ENCODE peak calls at places on chromosomes 7 and 10, in ten cellular contexts. C, D, M, G, Z, X, F, V, W and K are unnamed samples.

GRCh38 chr10:102400061-102400460 is 4.6 kb downstream of the NFKB2 start:
- DNase-seq in C (no peak), D (no peak), M (no peak), G (no peak), Z (no peak), X (no peak), F (no peak), V (no peak), W (no peak), K (peak; percentile 73)

GRCh38 chr10:61804414-61804813 is 97.1 kb upstream of the ARID5B start:
- DNase-seq in C (no peak), D (no peak), M (no peak), G (no peak), Z (no peak), X (no peak), F (no peak), V (no peak), W (no peak), K (no peak)

GRCh38 chr10:47289921-47290320 is 10.1 kb upstream of the GDF10 start:
- DNase-seq in C (peak; percentile 29), D (no peak), M (no peak), G (no peak), Z (no peak), X (no peak), F (no peak), V (no peak), W (no peak), K (no peak)

GRCh38 chr7:5283421-5284303 is 919 bp downstream of the SLC29A4 start:
- DNase-seq in C (no peak), D (peak; percentile 36), M (peak; percentile 9), G (no peak), Z (no peak), X (no peak), F (no peak), V (no peak), W (no peak), K (no peak)

GRCh38 chr7:3301831-3302618 is 973 bp downstream of the SDK1 start:
- DNase-seq in C (peak; percentile 67), D (peak; percentile 9), M (peak; percentile 18), G (no peak), Z (peak; percentile 89), X (no peak), F (no peak), V (no peak), W (no peak), K (peak; percentile 88)

GRCh38 chr7:112905413-112905812 is 115.2 kb upstream of the TMEM168 start:
- DNase-seq in C (no peak), D (no peak), M (no peak), G (no peak), Z (no peak), X (no peak), F (no peak), V (no peak), W (no peak), K (no peak)

GRCh38 chr7:44325811-44326241 is 432 bp upstream of the CAMK2B start:
- DNase-seq in C (no peak), D (no peak), M (no peak), G (no peak), Z (peak; percentile 62), X (no peak), F (no peak), V (no peak), W (no peak), K (no peak)

GRCh38 chr10:122245897-122246296 is 25.2 kb upstream of the BTBD16 start:
- DNase-seq in C (peak; percentile 25), D (no peak), M (no peak), G (no peak), Z (no peak), X (no peak), F (no peak), V (no peak), W (no peak), K (no peak)

GRCh38 chr10:10533417-10533816 is 484.3 kb upstream of the CELF2 start:
- DNase-seq in C (no peak), D (no peak), M (no peak), G (no peak), Z (no peak), X (no peak), F (no peak), V (no peak), W (no peak), K (no peak)

GRCh38 chr7:64999165-65000004 is 7.1 kb downstream of the ERV3-1 start:
- DNase-seq in C (no peak), D (peak; percentile 71), M (peak; percentile 98), G (peak; percentile 19), Z (no peak), X (no peak), F (no peak), V (no peak), W (peak; percentile 57), K (peak; percentile 36)

GRCh38 chr10:51389415-51390342 is 309.7 kb downstream of the CSTF2T start:
- DNase-seq in C (no peak), D (peak; percentile 50), M (peak; percentile 32), G (peak; percentile 2), Z (no peak), X (peak; percentile 74), F (no peak), V (peak; percentile 33), W (peak; percentile 46), K (no peak)

GRCh38 chr7:2537981-2538851 is 17.1 kb downstream of the BRAT1 start:
- DNase-seq in C (peak; percentile 65), D (no peak), M (no peak), G (no peak), Z (no peak), X (peak; percentile 5), F (peak; percentile 64), V (no peak), W (no peak), K (peak; percentile 18)

GRCh38 chr7:42502022-42502421 is 265.0 kb upstream of the GLI3 start:
- DNase-seq in C (no peak), D (no peak), M (no peak), G (no peak), Z (no peak), X (no peak), F (no peak), V (no peak), W (no peak), K (no peak)

DNA sequence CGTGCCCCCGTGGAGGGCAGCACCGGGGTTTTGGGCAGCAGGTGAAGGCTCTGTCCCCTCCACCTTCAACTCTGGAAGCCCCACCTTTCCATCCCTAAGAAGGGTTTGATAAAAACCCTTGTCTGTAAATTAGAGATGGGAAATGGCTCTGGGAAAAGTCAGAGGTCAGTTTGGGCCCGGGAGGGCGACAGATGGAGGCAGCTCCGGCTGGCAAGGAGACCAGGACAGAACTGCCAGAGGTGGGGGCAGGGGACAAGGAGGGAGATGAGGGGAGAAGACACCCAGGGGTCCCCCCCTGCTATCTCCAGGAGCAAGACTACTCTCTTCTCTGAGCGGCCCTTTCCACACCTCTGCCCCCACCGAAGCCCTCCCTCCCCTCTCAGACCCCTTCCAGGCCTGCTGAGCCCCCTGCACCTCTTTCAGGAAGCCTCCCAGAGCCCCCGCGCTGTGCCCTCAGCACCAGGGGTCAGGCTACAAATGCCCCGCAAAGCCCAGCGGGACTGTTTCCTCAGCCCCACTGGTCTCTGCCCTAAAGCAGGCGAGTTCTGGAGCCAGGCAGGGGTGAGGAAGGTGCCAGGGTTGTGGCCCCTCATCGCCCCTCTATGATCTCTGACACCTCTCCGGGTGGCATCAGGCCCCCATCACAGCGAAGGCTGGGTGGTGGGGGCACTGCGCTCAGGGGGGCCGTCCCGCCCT is 979 bp upstream of the SH2B2 start:
- DNase-seq in C (no peak), D (no peak), M (no peak), G (no peak), Z (no peak), X (no peak), F (no peak), V (no peak), W (no peak), K (no peak)
- TF ChIP-seq EP300 in C (no peak), D (no peak), M (no peak), G (no peak), Z (no peak), X (no peak), F (no peak), V (no peak), W (no peak), K (no peak)

GRCh38 chr10:14587540-14588083 is 187.1 kb downstream of the FAM107B start:
- DNase-seq in C (no peak), D (no peak), M (no peak), G (no peak), Z (no peak), X (no peak), F (no peak), V (no peak), W (no peak), K (no peak)

GRCh38 chr10:14588084-14588937 is 186.4 kb downstream of the FAM107B start:
- DNase-seq in C (no peak), D (no peak), M (peak; percentile 84), G (no peak), Z (no peak), X (no peak), F (no peak), V (no peak), W (no peak), K (no peak)

GRCh38 chr10:14584643-14585042 is 190.1 kb downstream of the FAM107B start:
- DNase-seq in C (no peak), D (no peak), M (no peak), G (no peak), Z (no peak), X (no peak), F (no peak), V (no peak), W (peak; percentile 59), K (no peak)

GRCh38 chr10:14585287-14586193 is 189.2 kb downstream of the FAM107B start:
- DNase-seq in C (no peak), D (no peak), M (peak; percentile 35), G (no peak), Z (no peak), X (no peak), F (no peak), V (no peak), W (peak; percentile 77), K (no peak)

DNA sequence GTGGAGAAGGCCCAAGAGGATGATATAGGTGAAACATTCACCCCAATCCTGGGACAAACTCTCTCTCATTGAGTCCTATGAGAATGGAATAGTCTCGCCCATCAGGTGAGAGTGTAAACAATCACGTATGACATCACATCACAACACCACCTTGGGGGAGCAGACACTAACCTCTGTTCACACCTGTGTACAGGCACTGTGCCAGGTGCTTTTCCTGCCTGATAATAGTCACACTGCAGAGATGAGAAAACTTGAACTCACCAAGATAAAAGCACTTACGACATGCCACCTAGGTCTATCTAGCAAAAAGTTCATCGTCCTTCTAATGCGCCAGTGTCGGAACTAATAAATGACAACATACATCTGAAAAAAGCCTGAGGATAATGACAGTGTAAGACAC is 187.8 kb downstream of the FAM107B start:
- DNase-seq in C (no peak), D (no peak), M (no peak), G (no peak), Z (no peak), X (peak; percentile 51), F (no peak), V (no peak), W (peak; percentile 73), K (no peak)
- TF ChIP-seq POLR2A in C (no peak), D (no peak), M (no peak), G (no peak), Z (no peak), X (no peak), F (no peak), V (no peak), W (no peak), K (no peak)

GRCh38 chr10:110671788-110672579 is 27.8 kb downstream of the RBM20 start:
- DNase-seq in C (peak; percentile 84), D (peak; percentile 78), M (peak; percentile 49), G (peak; percentile 27), Z (no peak), X (peak; percentile 75), F (peak; percentile 81), V (no peak), W (peak; percentile 70), K (peak; percentile 94)
- TF ChIP-seq POLR2AphosphoS5 in C (peak; percentile 25), D (no peak), M (no peak), G (peak; percentile 52), Z (no peak), X (no peak), F (no peak), V (no peak), W (no peak), K (no peak)

GRCh38 chr7:7181519-7182155 is 707 bp upstream of the C1GALT1 start:
- DNase-seq in C (peak; percentile 66), D (peak; percentile 61), M (peak; percentile 75), G (peak; percentile 68), Z (no peak), X (peak; percentile 64), F (no peak), V (no peak), W (peak; percentile 50), K (no peak)
- TF ChIP-seq EP300 in C (no peak), D (peak; percentile 29), M (peak; percentile 6), G (no peak), Z (no peak), X (no peak), F (no peak), V (no peak), W (no peak), K (no peak)